ENCODE peak calls at places on chromosomes 7 and 10, in five cellular contexts. Y is HepG2, T is SK-N-SH, J is HCT116, Z is K562. N is an unnamed sample. For H3K4me1, the result is how much of the 10 kb centered on the place peaks cover.

GRCh38 chr10:133459454-133460207 is 5.9 kb downstream of the SCART1 start:
- DNase-seq in J (no peak), Y (no peak), Z (no peak), T (no peak), N (no peak)

GRCh38 chr10:58508316-58508715 is 4.4 kb upstream of the BICC1 start:
- DNase-seq in Z (no peak), J (no peak), T (no peak), Y (no peak), N (no peak)

GRCh38 chr10:61963669-61964058 is 62.2 kb downstream of the ARID5B start:
- DNase-seq in Z (no peak), Y (no peak), T (no peak), J (no peak), N (no peak)

GRCh38 chr10:60238408-60239100 is 151.1 kb downstream of the ANK3 start:
- DNase-seq in J (peak), T (peak), Z (peak), Y (no peak), N (peak)

GRCh38 chr7:23268746-23269145 is 22.2 kb downstream of the GPNMB start:
- DNase-seq in J (no peak), Y (peak), T (no peak), Z (peak), N (no peak)

GRCh38 chr7:15158141-15158810 is 255.7 kb upstream of the DGKB start:
- DNase-seq in J (no peak), Z (no peak), Y (no peak), T (no peak), N (no peak)

GRCh38 chr10:133128126-133129081 is 31.6 kb upstream of the KNDC1 start:
- DNase-seq in Z (no peak), Y (no peak), T (no peak), J (no peak), N (no peak)

GRCh38 chr7:39824801-39825200 is 125.3 kb upstream of the CDK13 start:
- DNase-seq in Z (no peak), Y (no peak), J (no peak), T (no peak), N (no peak)

GRCh38 chr10:132786529-132787252 is 744 bp upstream of the NKX6-2 start:
- DNase-seq in Y (no peak), Z (no peak), T (peak), J (no peak), N (no peak)

GRCh38 chr7:149819961-149820340 is 18.2 kb upstream of the ZNF862 start:
- DNase-seq in Z (no peak), J (no peak), T (no peak), Y (no peak), N (no peak)

GRCh38 chr10:3892440-3893101 is 107.6 kb upstream of the KLF6 start:
- DNase-seq in T (no peak), Z (no peak), Y (no peak), J (no peak), N (no peak)

GRCh38 chr10:15363031-15363430 is 8.1 kb downstream of the FAM171A1 start:
- DNase-seq in J (no peak), Y (no peak), T (no peak), Z (no peak), N (no peak)

GRCh38 chr7:134315679-134316538 is 821 bp downstream of the SLC35B4 start:
- DNase-seq in T (peak), Y (no peak), J (no peak), Z (peak), N (peak)

DNA sequence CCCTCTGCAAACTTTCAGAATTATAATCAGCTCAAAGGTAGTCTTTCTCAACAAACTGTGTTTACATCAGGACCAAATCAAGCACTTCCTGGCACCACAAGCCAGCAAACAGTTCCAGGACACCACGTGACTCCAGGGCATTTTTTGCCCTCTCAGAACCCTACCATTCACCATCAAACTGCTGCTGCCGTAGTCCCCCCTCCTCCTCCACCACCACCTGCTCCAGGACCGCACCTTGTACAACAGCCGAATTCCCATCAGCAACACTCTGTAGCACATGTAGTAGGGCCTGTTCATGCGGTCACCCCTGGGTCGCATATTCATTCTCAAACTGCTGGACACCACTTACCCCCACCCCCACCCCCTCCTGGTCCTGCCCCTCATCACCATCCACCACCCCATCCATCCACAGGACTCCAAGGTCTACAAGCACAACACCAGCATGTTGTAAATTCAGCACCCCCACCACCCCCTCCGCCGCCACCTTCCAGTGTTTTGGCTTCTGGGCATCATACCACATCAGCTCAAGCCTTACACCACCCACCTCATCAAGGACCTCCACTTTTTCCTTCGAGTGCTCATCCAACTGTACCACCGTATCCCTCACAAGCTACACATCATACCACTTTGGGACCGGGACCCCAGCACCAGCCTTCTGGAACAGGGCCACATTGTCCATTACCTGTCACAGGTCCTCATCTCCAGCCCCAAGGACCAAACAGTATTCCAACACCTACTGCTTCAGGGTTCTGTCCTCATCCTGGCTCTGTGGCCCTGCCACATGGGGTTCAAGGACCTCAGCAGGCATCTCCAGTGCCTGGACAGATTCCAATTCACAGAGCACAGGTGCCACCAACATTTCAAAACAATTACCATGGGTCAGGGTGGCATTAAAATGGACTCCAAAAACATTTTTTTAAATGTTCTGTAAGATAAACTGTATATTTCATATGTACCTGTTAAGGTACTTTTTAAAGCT is 98.7 kb downstream of the KMT2E start:
- DNase-seq in T (no peak), Z (no peak), Y (no peak), J (no peak), N (no peak)
- TF ChIP-seq YY1 in T (no peak), Z (no peak), Y (no peak), J (no peak), N (no peak)

GRCh38 chr10:17217661-17218306 is 10.3 kb upstream of the VIM start:
- DNase-seq in Z (no peak), J (no peak), T (no peak), Y (no peak), N (no peak)
- H3K4me1 ChIP-seq in Z (under half), J (under half), T (half or more), Y (under half), N (under half)

GRCh38 chr7:138919256-138919655 is 61.9 kb downstream of the KIAA1549 start:
- DNase-seq in Z (no peak), Y (no peak), T (no peak), J (no peak), N (no peak)
- TF ChIP-seq YY1 in Z (no peak), Y (no peak), T (no peak), J (no peak), N (no peak)

GRCh38 chr10:12235116-12235694 is 39.2 kb downstream of the CDC123 start:
- DNase-seq in T (no peak), Y (no peak), Z (no peak), J (no peak), N (no peak)

GRCh38 chr10:12235796-12236195 is 39.8 kb downstream of the CDC123 start:
- DNase-seq in T (no peak), Y (peak), Z (no peak), J (no peak), N (no peak)

GRCh38 chr10:12241810-12242529 is 46.0 kb downstream of the CDC123 start:
- DNase-seq in T (no peak), J (no peak), Y (no peak), Z (no peak), N (no peak)

GRCh38 chr10:12237265-12238220 is 41.6 kb downstream of the CDC123 start:
- DNase-seq in Z (no peak), T (no peak), Y (peak), J (no peak), N (no peak)

DNA sequence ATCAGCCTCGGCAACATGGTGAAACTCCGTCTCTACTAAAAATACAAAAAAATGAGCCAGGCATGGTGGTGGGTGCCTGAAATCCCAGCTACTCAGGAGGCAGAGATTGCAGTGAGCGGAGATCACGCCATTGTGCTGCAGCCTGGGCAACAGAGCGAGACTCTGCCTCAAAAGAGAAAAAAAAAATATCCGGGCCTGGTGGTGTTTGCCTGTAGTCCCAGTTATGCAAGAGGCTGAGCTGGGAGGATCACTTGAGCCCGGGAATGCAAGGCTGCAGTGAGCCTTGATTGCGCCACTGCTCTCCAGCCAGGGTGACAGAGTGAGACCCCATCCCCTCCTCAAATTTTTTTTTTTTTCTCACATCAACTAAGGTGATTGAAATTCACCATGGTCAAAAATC is 42.8 kb downstream of the CDC123 start:
- DNase-seq in Y (peak), J (no peak), Z (no peak), T (no peak), N (no peak)
- H3K4me1 ChIP-seq in Y (half or more), J (under half), Z (under half), T (under half), N (under half)